ENCODE peak calls at places on chromosomes 4 and X, in nine cellular contexts. L, J, N, Y, P, G, Q, U and H are unnamed samples.

GRCh38 chr4:84804126-84804525 is 162.4 kb downstream of the WDFY3 start:
- DNase-seq in L (no peak), Y (no peak), J (no peak), P (peak; percentile 7), U (no peak), Q (no peak), N (no peak), G (no peak), H (peak; percentile 63)

GRCh38 chrX:30657542-30658238 is 4.5 kb downstream of the GK start:
- DNase-seq in G (no peak), N (no peak), Y (no peak), P (no peak), L (no peak), Q (no peak), U (no peak), J (no peak), H (peak; percentile 47)

GRCh38 chr4:94455081-94455480 is 3.3 kb downstream of the PDLIM5 start:
- DNase-seq in Y (no peak), J (peak; percentile 78), Q (no peak), U (no peak), L (no peak), P (peak; percentile 77), G (no peak), N (no peak), H (peak; percentile 93)

GRCh38 chr4:140426610-140427103 is 791 bp downstream of the CLGN start:
- DNase-seq in G (no peak), L (no peak), J (peak; percentile 72), P (no peak), Q (no peak), Y (peak; percentile 48), N (peak; percentile 52), U (no peak), H (peak; percentile 1)

GRCh38 chr4:151015458-151016344 is 617 bp upstream of the LRBA start:
- DNase-seq in G (peak; percentile 85), J (peak; percentile 77), Q (peak; percentile 66), P (peak; percentile 96), Y (peak; percentile 88), L (peak; percentile 23), U (peak; percentile 51), N (peak; percentile 70), H (peak; percentile 86)

GRCh38 chr4:41212221-41213203 is 1.8 kb downstream of the APBB2 start:
- DNase-seq in P (peak; percentile 65), Q (no peak), Y (peak; percentile 52), L (no peak), J (peak; percentile 31), N (peak; percentile 71), U (no peak), G (no peak), H (peak; percentile 77)

GRCh38 chrX:115709039-115709438 is 148.1 kb downstream of the PLS3 start:
- DNase-seq in Y (no peak), Q (no peak), G (no peak), P (no peak), N (no peak), J (no peak), U (no peak), L (no peak), H (peak; percentile 22)

GRCh38 chr4:120801171-120801758 is 121.3 kb downstream of the PRDM5 start:
- DNase-seq in Q (no peak), J (peak; percentile 64), U (no peak), L (no peak), G (no peak), N (no peak), P (peak; percentile 71), Y (no peak), H (peak; percentile 85)

GRCh38 chrX:1581132-1581531 is 10.3 kb upstream of the AKAP17A start:
- DNase-seq in N (no peak), Q (peak; percentile 61), G (peak; percentile 59), J (no peak), P (peak; percentile 53), Y (peak; percentile 84), U (peak; percentile 41), L (peak; percentile 40), H (peak; percentile 48)

GRCh38 chrX:15493118-15494082 is at the start of gene PIR:
- DNase-seq in U (no peak), P (peak; percentile 91), Y (peak; percentile 27), N (peak; percentile 85), J (peak; percentile 91), Q (peak; percentile 21), G (peak; percentile 12), L (peak; percentile 69), H (peak; percentile 87)

GRCh38 chr4:47831026-47831689 is 6.7 kb downstream of the CORIN start:
- DNase-seq in L (no peak), Y (no peak), U (no peak), J (peak; percentile 32), N (no peak), P (no peak), G (no peak), Q (no peak), H (no peak)

GRCh38 chr4:16730522-16730921 is 167.9 kb downstream of the LDB2 start:
- DNase-seq in N (no peak), L (no peak), J (no peak), P (no peak), Q (no peak), G (no peak), U (no peak), Y (no peak), H (no peak)

GRCh38 chrX:20527458-20528099 is 260.9 kb upstream of the RPS6KA3 start:
- DNase-seq in Q (no peak), J (peak; percentile 31), N (peak; percentile 70), L (peak; percentile 24), P (peak; percentile 21), G (no peak), Y (peak; percentile 7), U (no peak), H (peak; percentile 57)

GRCh38 chr4:163121689-163122088 is 45.0 kb downstream of the NAF1 start:
- DNase-seq in G (no peak), Q (no peak), U (no peak), P (no peak), J (no peak), N (no peak), Y (no peak), L (no peak), H (no peak)

GRCh38 chrX:45824471-45824870 is 623.8 kb upstream of the DIPK2B start:
- DNase-seq in Y (no peak), L (peak; percentile 94), G (no peak), N (no peak), U (no peak), J (no peak), P (peak; percentile 72), Q (no peak), H (peak; percentile 94)

GRCh38 chr4:83074086-83074704 is 39.2 kb downstream of the COPS4 start:
- DNase-seq in U (peak; percentile 50), G (no peak), P (peak; percentile 80), Q (peak; percentile 43), N (peak; percentile 7), L (peak; percentile 82), J (no peak), Y (peak; percentile 62), H (peak; percentile 83)

GRCh38 chr4:85149656-85150055 is 183.2 kb upstream of the WDFY3 start:
- DNase-seq in G (no peak), Q (no peak), U (no peak), L (no peak), Y (no peak), P (peak; percentile 25), J (no peak), N (no peak), H (peak; percentile 45)

GRCh38 chrX:27336466-27337091 is 126.6 kb downstream of the PPP4R3C start:
- DNase-seq in J (no peak), N (peak; percentile 41), Q (peak; percentile 4), U (no peak), L (no peak), G (no peak), Y (no peak), P (peak; percentile 7), H (peak; percentile 34)

GRCh38 chrX:108316456-108316855 is 121.8 kb downstream of the COL4A6 start:
- DNase-seq in Q (no peak), L (no peak), Y (no peak), N (no peak), P (no peak), G (no peak), U (no peak), J (no peak), H (no peak)

GRCh38 chr4:175813126-175813715 is 1.2 kb upstream of the GPM6A start:
- DNase-seq in Q (no peak), Y (no peak), J (no peak), U (no peak), L (no peak), G (no peak), N (no peak), P (no peak), H (no peak)

GRCh38 chrX:132564026-132564425 is 75.2 kb upstream of the MBNL3 start:
- DNase-seq in J (no peak), L (no peak), Y (no peak), G (no peak), Q (no peak), U (no peak), P (no peak), N (no peak), H (peak; percentile 5)

GRCh38 chrX:94288325-94288724 is 614.3 kb downstream of the FAM133A start:
- DNase-seq in U (no peak), Y (no peak), P (no peak), L (no peak), Q (no peak), N (no peak), J (no peak), G (no peak), H (no peak)

GRCh38 chrX:156004256-156004655 is 6.8 kb downstream of the IL9R start:
- DNase-seq in N (no peak), P (no peak), G (no peak), Q (no peak), U (no peak), L (no peak), Y (no peak), J (no peak), H (peak; percentile 45)

GRCh38 chr4:115145393-115146160 is 32.2 kb upstream of the NDST4 start:
- DNase-seq in Y (no peak), J (no peak), G (no peak), N (peak; percentile 76), P (no peak), U (no peak), Q (no peak), L (no peak), H (no peak)

GRCh38 chr4:15996773-15997172 is 33.8 kb upstream of the FGFBP2 start:
- DNase-seq in J (no peak), G (no peak), U (no peak), Q (no peak), L (no peak), P (no peak), N (no peak), Y (no peak), H (peak; percentile 42)

GRCh38 chr4:165794834-165795233 is 78.2 kb upstream of the TLL1 start:
- DNase-seq in J (no peak), Y (no peak), P (no peak), U (no peak), Q (no peak), N (no peak), G (no peak), L (no peak), H (no peak)

GRCh38 chr4:134777626-134778025 is 576.0 kb upstream of the PABPC4L start:
- DNase-seq in Q (no peak), U (no peak), P (no peak), L (no peak), Y (no peak), N (peak; percentile 46), J (no peak), G (no peak), H (no peak)

GRCh38 chr4:127311371-127311770 is 321.4 kb upstream of the INTU start:
- DNase-seq in P (no peak), Q (no peak), U (no peak), N (no peak), Y (no peak), L (no peak), J (no peak), G (no peak), H (no peak)

GRCh38 chrX:15564981-15565579 is 35.7 kb downstream of the ACE2 start:
- DNase-seq in L (peak; percentile 60), N (peak; percentile 62), Q (no peak), U (no peak), P (peak; percentile 34), J (peak; percentile 52), Y (peak; percentile 2), G (no peak), H (peak; percentile 66)

GRCh38 chr4:2943364-2944090 is 19.7 kb downstream of the NOP14 start:
- DNase-seq in J (no peak), Q (no peak), Y (no peak), L (no peak), N (no peak), G (no peak), U (no peak), P (no peak), H (no peak)

GRCh38 chrX:27660878-27661277 is 70.7 kb downstream of the DCAF8L2 start:
- DNase-seq in N (no peak), J (no peak), P (no peak), G (no peak), Q (no peak), U (no peak), Y (no peak), L (no peak), H (no peak)